ENCODE peak calls at places on chromosomes 12 and 14, in four cellular contexts. U, K, X and O are unnamed samples.

GRCh38 chr12:57771271-57771872 is 533 bp downstream of the METTL1 start:
- DNase-seq in X (peak; percentile 95), U (no peak), K (peak; percentile 74), O (peak; percentile 90)

GRCh38 chr14:22980672-22981089 is 1.7 kb downstream of the AJUBA start:
- DNase-seq in X (no peak), K (no peak), U (no peak), O (peak; percentile 32)

GRCh38 chr12:46401703-46402102 is 29.1 kb upstream of the SLC38A2 start:
- DNase-seq in U (peak; percentile 49), K (no peak), X (no peak), O (peak; percentile 58)

GRCh38 chr12:126342866-126343265 is 1277.6 kb downstream of the AACS start:
- DNase-seq in X (no peak), U (no peak), K (no peak), O (no peak)

GRCh38 chr12:41795066-41795465 is 349.6 kb downstream of the GXYLT1 start:
- DNase-seq in K (no peak), U (peak; percentile 85), X (no peak), O (peak; percentile 2)

GRCh38 chr14:55802986-55803431 is 223.0 kb downstream of the KTN1 start:
- DNase-seq in U (peak; percentile 50), K (no peak), X (peak; percentile 6), O (peak; percentile 31)

GRCh38 chr12:64456119-64456518 is 4.2 kb downstream of the TBK1 start:
- DNase-seq in K (no peak), U (no peak), X (no peak), O (no peak)

GRCh38 chr12:76451528-76451927 is 103.3 kb upstream of the BBS10 start:
- DNase-seq in K (no peak), X (no peak), U (no peak), O (no peak)

GRCh38 chr14:67480011-67480410 is 8.5 kb downstream of the TMEM229B start:
- DNase-seq in K (no peak), U (no peak), X (peak; percentile 19), O (no peak)

GRCh38 chr12:89393551-89394121 is 41.3 kb upstream of the DUSP6 start:
- DNase-seq in U (no peak), K (no peak), X (peak; percentile 68), O (peak; percentile 32)
- TF ChIP-seq FOS in U (no peak), K (no peak), X (no peak), O (no peak)

DNA sequence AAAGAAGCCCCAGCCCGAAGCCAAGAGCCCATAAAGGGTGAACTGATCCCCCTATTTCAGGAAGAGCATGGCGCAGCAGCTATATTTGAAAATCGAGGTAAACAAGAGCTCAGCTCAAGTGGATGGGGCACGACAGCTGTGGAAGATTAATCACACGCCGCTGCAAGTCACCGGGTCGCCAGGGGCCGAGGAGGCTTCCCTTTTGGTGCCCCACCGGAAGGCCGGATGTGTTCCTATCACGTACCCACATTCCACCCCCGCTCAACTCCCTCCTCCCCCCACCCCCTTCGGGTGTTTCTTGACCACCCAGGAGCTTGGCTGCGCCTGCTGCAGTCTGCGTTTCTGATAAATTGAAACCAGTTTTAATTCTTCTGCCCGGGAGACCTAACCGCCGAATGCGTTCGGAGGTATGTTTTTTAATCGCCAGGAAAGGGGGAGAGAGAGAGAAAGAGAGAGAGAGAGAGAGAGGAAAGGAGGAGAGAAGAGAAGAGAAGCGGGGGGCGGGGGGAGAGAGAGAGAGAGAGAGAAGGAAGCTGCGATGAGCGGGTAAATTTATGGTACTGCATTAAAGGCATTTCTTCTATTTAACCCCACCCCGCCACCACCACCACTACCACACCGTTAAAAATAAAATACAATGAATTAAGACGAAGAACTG is 1.8 kb downstream of the SLC8A3 start:
- DNase-seq in U (peak; percentile 19), K (no peak), X (no peak), O (no peak)
- TF ChIP-seq FOS in U (no peak), K (no peak), X (no peak), O (no peak)

DNA sequence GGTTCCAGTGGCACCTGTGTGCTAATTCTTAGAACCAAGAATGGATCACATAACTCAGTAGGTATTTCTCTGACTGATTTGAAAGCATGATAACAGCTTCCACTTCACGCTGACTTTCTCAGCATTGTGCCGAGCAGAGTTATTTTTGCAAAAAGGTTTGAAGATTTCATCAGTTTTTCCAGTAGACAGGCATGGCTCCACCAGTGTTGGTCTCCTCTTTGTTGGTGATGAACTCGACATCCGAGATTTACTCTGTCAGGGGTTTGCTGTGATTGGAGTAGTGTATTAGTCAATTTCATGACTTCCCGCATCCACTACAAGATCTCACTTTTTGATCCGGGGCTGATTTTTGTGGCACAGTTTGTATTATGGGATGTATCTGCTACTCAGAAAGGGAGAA is 85.3 kb downstream of the PRKCH start:
- DNase-seq in X (no peak), K (no peak), U (peak; percentile 25), O (no peak)
- TF ChIP-seq FOS in X (no peak), K (no peak), U (no peak), O (no peak)

GRCh38 chr14:24283796-24284460 is 12.5 kb upstream of the RABGGTA start:
- DNase-seq in K (no peak), U (no peak), X (no peak), O (no peak)

GRCh38 chr14:24285351-24285750 is 14.0 kb upstream of the RABGGTA start:
- DNase-seq in X (no peak), U (no peak), K (no peak), O (no peak)

GRCh38 chr14:24286996-24287395 is 12.6 kb downstream of the DHRS1 start:
- DNase-seq in U (no peak), K (no peak), X (no peak), O (no peak)

GRCh38 chr14:24282736-24283135 is 11.3 kb upstream of the RABGGTA start:
- DNase-seq in K (no peak), U (no peak), X (no peak), O (no peak)

GRCh38 chr14:24284501-24285035 is 13.2 kb upstream of the RABGGTA start:
- DNase-seq in K (no peak), X (no peak), U (no peak), O (no peak)
- TF ChIP-seq FOS in K (no peak), X (no peak), U (no peak), O (no peak)

GRCh38 chr12:50614167-50614762 is 109.5 kb downstream of the DIP2B start:
- DNase-seq in X (peak; percentile 49), K (no peak), U (peak; percentile 51), O (peak; percentile 78)
- TF ChIP-seq FOS in X (no peak), K (no peak), U (peak; percentile 49), O (no peak)

GRCh38 chr14:35386673-35387125 is 17.9 kb downstream of the NFKBIA start:
- DNase-seq in X (peak; percentile 76), U (no peak), K (no peak), O (no peak)

GRCh38 chr14:35383569-35384385 is 20.8 kb downstream of the NFKBIA start:
- DNase-seq in X (no peak), K (no peak), U (no peak), O (no peak)

GRCh38 chr14:35385042-35385839 is 19.3 kb downstream of the NFKBIA start:
- DNase-seq in U (peak; percentile 37), K (no peak), X (peak; percentile 57), O (peak; percentile 93)

GRCh38 chr14:35387209-35387608 is 17.3 kb downstream of the NFKBIA start:
- DNase-seq in K (no peak), X (no peak), U (no peak), O (no peak)

GRCh38 chr14:35384386-35385041 is 20.0 kb downstream of the NFKBIA start:
- DNase-seq in K (no peak), X (no peak), U (peak; percentile 89), O (peak; percentile 99)
- TF ChIP-seq FOS in K (no peak), X (no peak), U (peak; percentile 68), O (peak; percentile 77)

DNA sequence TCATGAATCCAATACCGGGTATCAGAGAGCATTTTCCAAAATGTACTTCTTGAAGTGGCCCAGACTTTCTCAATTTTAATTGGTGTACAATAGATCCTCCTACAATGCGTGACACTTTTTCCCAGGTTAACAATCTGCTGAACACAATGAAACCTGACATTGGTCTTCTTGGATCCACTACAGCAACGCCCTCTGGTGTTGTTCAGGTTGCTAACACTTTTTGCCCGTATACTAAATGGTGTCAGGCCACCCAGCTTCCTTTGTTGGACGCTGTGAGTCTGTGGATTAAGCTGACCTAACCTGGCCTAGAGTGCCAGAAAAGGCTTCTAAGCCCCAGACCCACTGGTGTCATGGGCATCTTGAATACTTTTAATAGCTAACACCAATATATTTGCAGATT is 89.2 kb downstream of the KCNK10 start:
- DNase-seq in X (peak; percentile 15), U (peak; percentile 9), K (no peak), O (no peak)
- TF ChIP-seq FOS in X (no peak), U (no peak), K (no peak), O (no peak)

GRCh38 chr12:124610629-124611558 is 43.5 kb upstream of the NCOR2 start:
- DNase-seq in X (no peak), U (no peak), K (no peak), O (no peak)

GRCh38 chr12:124608451-124608870 is 41.0 kb upstream of the NCOR2 start:
- DNase-seq in U (no peak), X (no peak), K (no peak), O (no peak)

GRCh38 chr12:124607681-124608425 is 40.4 kb upstream of the NCOR2 start:
- DNase-seq in K (no peak), U (no peak), X (no peak), O (no peak)

GRCh38 chr12:124610021-124610606 is 42.7 kb upstream of the NCOR2 start:
- DNase-seq in U (no peak), K (no peak), X (no peak), O (no peak)

DNA sequence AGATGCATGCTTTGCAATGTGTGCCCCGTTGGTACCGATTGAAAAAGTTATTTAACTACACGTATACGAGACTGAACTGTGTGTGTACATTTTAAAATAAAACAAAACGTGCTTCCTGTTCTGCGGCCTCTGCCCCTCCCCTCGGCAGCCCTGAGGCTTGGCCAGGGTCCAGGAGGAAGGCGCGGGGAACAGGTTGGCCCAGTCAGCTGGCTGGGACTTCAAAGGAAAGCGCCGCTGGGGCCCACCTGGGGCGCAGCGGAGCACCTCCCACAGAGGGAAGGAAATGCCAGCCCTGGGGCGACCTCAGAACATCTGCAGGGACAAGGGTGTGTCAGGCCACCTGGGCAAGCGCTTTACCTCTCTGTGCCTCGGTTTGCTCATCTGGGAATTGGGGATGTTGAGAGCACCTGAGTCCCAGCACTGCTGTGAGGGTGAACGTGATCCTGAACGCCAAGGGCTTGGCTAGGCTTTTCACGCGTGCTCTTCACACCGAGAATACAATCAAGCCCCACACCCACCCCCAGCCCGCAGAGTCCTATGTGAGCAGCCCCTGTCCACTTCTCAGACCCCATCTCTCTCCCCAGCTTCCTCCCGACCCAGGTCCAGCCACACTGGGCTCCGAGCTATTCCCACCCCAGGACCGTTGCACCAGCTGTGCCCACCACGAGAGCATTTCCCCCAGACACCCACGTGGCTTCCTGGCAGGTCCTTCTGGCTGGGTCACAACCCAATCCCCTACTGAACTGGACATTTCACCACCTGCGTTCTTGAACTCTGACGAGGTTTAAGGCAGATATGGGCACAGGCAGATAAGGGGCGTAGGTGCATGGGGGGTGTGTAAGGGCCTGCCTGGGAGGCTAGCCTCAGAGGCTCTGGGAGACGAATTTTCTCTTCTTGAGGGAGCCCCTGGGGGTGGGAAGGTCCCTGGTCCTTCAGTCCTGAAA is 41.9 kb upstream of the NCOR2 start:
- DNase-seq in K (peak; percentile 52), X (peak; percentile 72), U (peak; percentile 76), O (peak; percentile 34)
- TF ChIP-seq FOS in K (no peak), X (no peak), U (no peak), O (no peak)

GRCh38 chr12:113149361-113150150 is at the start of gene CFAP73:
- DNase-seq in U (peak; percentile 33), X (peak; percentile 66), K (no peak), O (peak; percentile 75)
- TF ChIP-seq FOS in U (no peak), X (no peak), K (no peak), O (no peak)